ENCODE peak calls at places on chromosomes 11 and 22, in seven cellular contexts. V, X, Q, Y, K, G and U are unnamed samples.

GRCh38 chr22:48740731-48741405 is 1086.8 kb downstream of the BRD1 start:
- DNase-seq in V (no peak), X (peak), Q (no peak), Y (no peak), K (no peak), G (no peak), U (no peak)

GRCh38 chr11:118615282-118615979 is 8.0 kb downstream of the PHLDB1 start:
- DNase-seq in V (no peak), X (no peak), Q (peak), Y (no peak), K (no peak), G (no peak), U (peak)

GRCh38 chr22:25362215-25362882 is 142.9 kb downstream of the CRYBB2 start:
- DNase-seq in V (peak), X (peak), Q (peak), Y (no peak), K (peak), G (peak), U (peak)

GRCh38 chr11:30815619-30816018 is 229.5 kb upstream of the MPPED2 start:
- DNase-seq in V (no peak), X (no peak), Q (no peak), Y (no peak), K (no peak), G (no peak), U (no peak)

GRCh38 chr11:117037952-117038350 is 60.3 kb downstream of the SIK3 start:
- DNase-seq in V (no peak), X (no peak), Q (no peak), Y (no peak), K (no peak), G (no peak), U (no peak)

GRCh38 chr11:11946180-11946579 is 62.2 kb downstream of the DKK3 start:
- DNase-seq in V (no peak), X (no peak), Q (no peak), Y (no peak), K (no peak), G (no peak), U (no peak)

GRCh38 chr11:117918366-117919255 is 10.6 kb downstream of the TMPRSS13 start:
- DNase-seq in V (no peak), X (peak), Q (no peak), Y (no peak), K (no peak), G (no peak), U (peak)

GRCh38 chr11:45001466-45002165 is 50.9 kb upstream of the TP53I11 start:
- DNase-seq in V (no peak), X (no peak), Q (no peak), Y (no peak), K (no peak), G (no peak), U (no peak)

GRCh38 chr11:69086741-69087524 is 38.2 kb downstream of the TPCN2 start:
- DNase-seq in V (no peak), X (no peak), Q (no peak), Y (no peak), K (peak), G (no peak), U (no peak)

GRCh38 chr22:38383417-38383816 is 66.2 kb upstream of the CSNK1E start:
- DNase-seq in V (no peak), X (no peak), Q (no peak), Y (no peak), K (no peak), G (no peak), U (no peak)

GRCh38 chr11:68367252-68367651 is 54.9 kb downstream of the LRP5 start:
- DNase-seq in V (no peak), X (no peak), Q (no peak), Y (no peak), K (no peak), G (no peak), U (no peak)

GRCh38 chr11:9606799-9607510 is 33.5 kb downstream of the WEE1 start:
- DNase-seq in V (no peak), X (no peak), Q (no peak), Y (no peak), K (no peak), G (no peak), U (peak)

GRCh38 chr11:3109921-3110706 is 52.9 kb upstream of the CARS1 start:
- DNase-seq in V (peak), X (peak), Q (no peak), Y (no peak), K (peak), G (no peak), U (peak)

GRCh38 chr11:6735306-6735705 is 36.5 kb downstream of the OR2AG2 start:
- DNase-seq in V (no peak), X (no peak), Q (no peak), Y (no peak), K (no peak), G (no peak), U (no peak)

GRCh38 chr11:118634435-118635236 is 27.2 kb downstream of the PHLDB1 start:
- DNase-seq in V (peak), X (peak), Q (no peak), Y (no peak), K (peak), G (peak), U (peak)

GRCh38 chr11:72773291-72773690 is 20.6 kb downstream of the STARD10 start:
- DNase-seq in V (peak), X (no peak), Q (no peak), Y (no peak), K (no peak), G (peak), U (no peak)

GRCh38 chr11:107915229-107915628 is 13.0 kb upstream of the RAB39A start:
- DNase-seq in V (no peak), X (no peak), Q (no peak), Y (no peak), K (no peak), G (no peak), U (no peak)

GRCh38 chr11:39990413-39990812 is 1469.0 kb downstream of the LRRC4C start:
- DNase-seq in V (no peak), X (no peak), Q (no peak), Y (no peak), K (no peak), G (no peak), U (no peak)

GRCh38 chr22:32926600-32926999 is 125.1 kb downstream of the TIMP3 start:
- DNase-seq in V (no peak), X (no peak), Q (no peak), Y (no peak), K (no peak), G (no peak), U (peak)

GRCh38 chr11:12743834-12744449 is 69.7 kb downstream of the TEAD1 start:
- DNase-seq in V (no peak), X (no peak), Q (no peak), Y (no peak), K (no peak), G (no peak), U (no peak)

GRCh38 chr11:72439455-72439854 is 5.1 kb upstream of the CLPB start:
- DNase-seq in V (no peak), X (no peak), Q (no peak), Y (no peak), K (no peak), G (no peak), U (no peak)

GRCh38 chr11:27339940-27340339 is 23.1 kb downstream of the CCDC34 start:
- DNase-seq in V (no peak), X (no peak), Q (no peak), Y (no peak), K (no peak), G (no peak), U (no peak)

GRCh38 chr11:128208329-128209220 is 378.8 kb downstream of the ETS1 start:
- DNase-seq in V (peak), X (peak), Q (no peak), Y (no peak), K (no peak), G (no peak), U (no peak)

GRCh38 chr11:8206251-8207079 is 37.6 kb upstream of the RIC3 start:
- DNase-seq in V (peak), X (no peak), Q (no peak), Y (no peak), K (peak), G (peak), U (peak)

GRCh38 chr11:27234043-27234668 is 128.9 kb downstream of the CCDC34 start:
- DNase-seq in V (no peak), X (no peak), Q (no peak), Y (no peak), K (no peak), G (peak), U (peak)

GRCh38 chr11:30585067-30585891 is 874 bp downstream of the MPPED2 start:
- DNase-seq in V (peak), X (peak), Q (peak), Y (no peak), K (peak), G (peak), U (peak)

GRCh38 chr22:37526376-37526775 is 7.2 kb upstream of the CARD10 start:
- DNase-seq in V (no peak), X (no peak), Q (no peak), Y (no peak), K (no peak), G (no peak), U (no peak)

GRCh38 chr11:74686792-74687191 is 44.4 kb downstream of the CHRDL2 start:
- DNase-seq in V (no peak), X (no peak), Q (no peak), Y (no peak), K (no peak), G (no peak), U (no peak)
- H3K27ac ChIP-seq in V (no peak), X (peak), Q (no peak), Y (no peak), K (no peak), G (peak), U (no peak)

DNA sequence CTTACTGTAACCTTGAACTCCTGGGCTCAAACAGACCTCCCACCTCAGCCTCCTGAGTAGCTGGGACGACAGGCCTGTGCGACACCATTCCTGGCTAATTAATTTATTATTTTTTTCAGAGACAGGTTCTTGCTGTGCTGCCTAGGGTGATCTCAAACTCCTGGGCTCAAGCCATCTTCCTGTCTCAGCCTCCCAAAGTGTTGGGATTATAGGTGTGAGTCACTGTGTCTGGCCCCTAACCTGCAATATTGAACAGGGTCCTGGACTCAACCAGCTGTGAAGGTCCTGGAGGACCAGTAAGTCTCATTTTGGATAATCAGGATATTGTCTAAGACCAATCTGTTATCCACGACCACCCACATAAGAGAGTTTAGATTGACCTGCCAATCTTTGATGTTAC is 15.2 kb downstream of the CCDC134 start:
- DNase-seq in V (no peak), X (no peak), Q (no peak), Y (no peak), K (no peak), G (no peak), U (no peak)
- H3K27ac ChIP-seq in V (no peak), X (no peak), Q (no peak), Y (no peak), K (no peak), G (no peak), U (no peak)

GRCh38 chr11:109937968-109938367 is 155.2 kb upstream of the ZC3H12C start:
- DNase-seq in V (no peak), X (no peak), Q (no peak), Y (no peak), K (no peak), G (no peak), U (no peak)

GRCh38 chr11:109945626-109946321 is 147.4 kb upstream of the ZC3H12C start:
- DNase-seq in V (no peak), X (no peak), Q (no peak), Y (no peak), K (no peak), G (no peak), U (no peak)

GRCh38 chr11:109946322-109946846 is 146.8 kb upstream of the ZC3H12C start:
- DNase-seq in V (peak), X (peak), Q (peak), Y (peak), K (peak), G (peak), U (peak)

GRCh38 chr11:109939176-109939810 is 153.9 kb upstream of the ZC3H12C start:
- DNase-seq in V (peak), X (no peak), Q (peak), Y (peak), K (no peak), G (no peak), U (peak)

GRCh38 chr11:109940816-109941215 is 152.4 kb upstream of the ZC3H12C start:
- DNase-seq in V (no peak), X (no peak), Q (no peak), Y (no peak), K (no peak), G (no peak), U (no peak)
- H3K27ac ChIP-seq in V (no peak), X (no peak), Q (no peak), Y (no peak), K (no peak), G (no peak), U (no peak)

GRCh38 chr22:45207981-45208664 is 32.6 kb downstream of the KIAA0930 start:
- DNase-seq in V (peak), X (peak), Q (no peak), Y (no peak), K (no peak), G (no peak), U (peak)
- H3K27ac ChIP-seq in V (no peak), X (peak), Q (no peak), Y (no peak), K (no peak), G (no peak), U (no peak)

GRCh38 chr11:123473941-123474668 is 44.0 kb downstream of the GRAMD1B start:
- DNase-seq in V (no peak), X (no peak), Q (no peak), Y (no peak), K (no peak), G (no peak), U (no peak)

GRCh38 chr11:123474994-123475393 is 44.9 kb downstream of the GRAMD1B start:
- DNase-seq in V (no peak), X (no peak), Q (no peak), Y (no peak), K (no peak), G (no peak), U (no peak)

GRCh38 chr11:123470862-123471261 is 40.8 kb downstream of the GRAMD1B start:
- DNase-seq in V (no peak), X (no peak), Q (no peak), Y (no peak), K (no peak), G (no peak), U (no peak)

GRCh38 chr11:123469586-123469985 is 39.5 kb downstream of the GRAMD1B start:
- DNase-seq in V (no peak), X (no peak), Q (no peak), Y (no peak), K (no peak), G (no peak), U (no peak)

DNA sequence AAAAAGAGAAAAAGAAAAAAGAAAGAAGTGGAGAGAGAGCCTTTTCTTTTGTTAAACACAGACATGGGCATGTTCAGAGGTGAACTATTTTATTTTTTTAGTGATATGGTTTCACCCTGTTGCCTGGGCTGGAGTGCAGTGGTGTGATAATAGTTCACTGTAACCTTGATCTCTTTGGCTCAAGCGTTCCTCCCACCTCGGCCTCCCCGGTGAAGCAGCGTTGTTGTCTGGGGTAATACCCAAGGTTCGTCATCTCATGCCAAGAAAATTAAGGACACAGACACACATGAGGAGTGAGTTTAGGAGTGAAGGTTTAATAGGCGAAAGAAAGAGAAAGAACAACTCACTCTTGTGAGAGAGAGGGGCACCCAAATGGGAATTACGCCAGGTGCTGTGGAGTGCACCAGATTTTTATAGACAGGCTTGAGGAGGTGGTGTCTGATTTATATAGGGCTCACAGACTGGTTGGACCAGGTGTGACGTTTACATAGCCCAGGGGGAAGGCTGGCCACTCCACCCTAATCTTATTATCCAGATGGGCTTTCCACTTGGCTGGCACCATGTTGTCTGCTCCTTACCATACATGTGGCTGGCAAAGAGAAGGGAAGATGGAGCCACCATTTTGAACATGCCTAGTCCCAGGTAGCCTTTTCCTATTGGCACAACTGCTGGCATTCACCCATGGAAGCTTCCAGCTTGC is 42.3 kb downstream of the GRAMD1B start:
- DNase-seq in V (no peak), X (no peak), Q (no peak), Y (no peak), K (no peak), G (no peak), U (peak)
- H3K27ac ChIP-seq in V (no peak), X (no peak), Q (no peak), Y (no peak), K (no peak), G (no peak), U (no peak)

GRCh38 chr11:61654397-61654829 is 25.8 kb upstream of the DAGLA start:
- DNase-seq in V (no peak), X (peak), Q (no peak), Y (no peak), K (peak), G (peak), U (peak)
- H3K27ac ChIP-seq in V (no peak), X (no peak), Q (no peak), Y (no peak), K (no peak), G (peak), U (no peak)

GRCh38 chr22:50294319-50294656 is 13.2 kb downstream of the PLXNB2 start:
- DNase-seq in V (no peak), X (no peak), Q (no peak), Y (no peak), K (no peak), G (no peak), U (no peak)

GRCh38 chr22:50289942-50290630 is 17.4 kb downstream of the PLXNB2 start:
- DNase-seq in V (no peak), X (no peak), Q (no peak), Y (no peak), K (no peak), G (no peak), U (no peak)

GRCh38 chr22:50289151-50289941 is 18.1 kb downstream of the PLXNB2 start:
- DNase-seq in V (no peak), X (no peak), Q (no peak), Y (no peak), K (no peak), G (no peak), U (no peak)

GRCh38 chr22:50293441-50294318 is 13.8 kb downstream of the PLXNB2 start:
- DNase-seq in V (peak), X (peak), Q (peak), Y (no peak), K (peak), G (peak), U (no peak)

GRCh38 chr22:50292643-50293440 is 14.6 kb downstream of the PLXNB2 start:
- DNase-seq in V (no peak), X (no peak), Q (no peak), Y (no peak), K (no peak), G (no peak), U (peak)
- H3K27ac ChIP-seq in V (peak), X (peak), Q (peak), Y (peak), K (peak), G (peak), U (peak)

GRCh38 chr11:83257638-83258229 is 28.4 kb downstream of the CCDC90B start:
- DNase-seq in V (no peak), X (peak), Q (no peak), Y (no peak), K (no peak), G (no peak), U (no peak)
- H3K27ac ChIP-seq in V (no peak), X (peak), Q (no peak), Y (no peak), K (no peak), G (no peak), U (no peak)